ENCODE peak calls at places on chromosomes 5 and 9, in eight cellular contexts. One of them, this sample, is unnamed.
A peak's percentile ranks its signal among the peaks of the same experiment; 100 is the strongest.

GRCh38 chr5:113451797-113452196 is 17.0 kb upstream of the TSSK1B start:
- DNase-seq in mammary epithelial cell: peak; percentile 3
- DNase-seq in brain microvascular endothelial cell: no peak
- DNase-seq in activated effector memory CD4-positive, alpha-beta T cell treated with anti-CD3 and anti-CD28 coated beads, Interleukin-2, amount 50 U/mL, for 16 hours: no peak
- DNase-seq in KBM-7: no peak
- DNase-seq in activated CD8-positive, alpha-beta memory T cell treated with anti-CD3 and anti-CD28 coated beads, Interleukin-2, amount 50 U/mL, for 4 hours: no peak
- DNase-seq in NCI-H460: no peak
- DNase-seq in T follicular helper cell: no peak
- DNase-seq in this sample: no peak

GRCh38 chr5:88884435-88884877 is 1.5 kb upstream of the MEF2C start:
- DNase-seq in KBM-7: peak; percentile 83
- DNase-seq in mammary epithelial cell: no peak
- DNase-seq in NCI-H460: no peak
- DNase-seq in activated CD8-positive, alpha-beta memory T cell treated with anti-CD3 and anti-CD28 coated beads, Interleukin-2, amount 50 U/mL, for 4 hours: no peak
- DNase-seq in T follicular helper cell: no peak
- DNase-seq in activated effector memory CD4-positive, alpha-beta T cell treated with anti-CD3 and anti-CD28 coated beads, Interleukin-2, amount 50 U/mL, for 16 hours: no peak
- DNase-seq in brain microvascular endothelial cell: no peak
- DNase-seq in this sample: no peak

GRCh38 chr5:37501152-37501551 is 122.0 kb downstream of the WDR70 start:
- DNase-seq in activated effector memory CD4-positive, alpha-beta T cell treated with anti-CD3 and anti-CD28 coated beads, Interleukin-2, amount 50 U/mL, for 16 hours: no peak
- DNase-seq in T follicular helper cell: no peak
- DNase-seq in brain microvascular endothelial cell: no peak
- DNase-seq in KBM-7: no peak
- DNase-seq in activated CD8-positive, alpha-beta memory T cell treated with anti-CD3 and anti-CD28 coated beads, Interleukin-2, amount 50 U/mL, for 4 hours: no peak
- DNase-seq in NCI-H460: no peak
- DNase-seq in mammary epithelial cell: no peak
- DNase-seq in this sample: no peak

GRCh38 chr5:103587185-103587748 is 24.7 kb upstream of the NUDT12 start:
- DNase-seq in activated CD8-positive, alpha-beta memory T cell treated with anti-CD3 and anti-CD28 coated beads, Interleukin-2, amount 50 U/mL, for 4 hours: no peak
- DNase-seq in brain microvascular endothelial cell: no peak
- DNase-seq in KBM-7: peak; percentile 42
- DNase-seq in NCI-H460: peak; percentile 33
- DNase-seq in activated effector memory CD4-positive, alpha-beta T cell treated with anti-CD3 and anti-CD28 coated beads, Interleukin-2, amount 50 U/mL, for 16 hours: no peak
- DNase-seq in mammary epithelial cell: peak; percentile 6
- DNase-seq in T follicular helper cell: no peak
- DNase-seq in this sample: no peak

GRCh38 chr5:151202381-151203139 is 21.3 kb downstream of the CCDC69 start:
- DNase-seq in NCI-H460: peak; percentile 5
- DNase-seq in activated CD8-positive, alpha-beta memory T cell treated with anti-CD3 and anti-CD28 coated beads, Interleukin-2, amount 50 U/mL, for 4 hours: peak; percentile 42
- DNase-seq in KBM-7: no peak
- DNase-seq in mammary epithelial cell: peak; percentile 88
- DNase-seq in brain microvascular endothelial cell: peak; percentile 40
- DNase-seq in activated effector memory CD4-positive, alpha-beta T cell treated with anti-CD3 and anti-CD28 coated beads, Interleukin-2, amount 50 U/mL, for 16 hours: peak; percentile 78
- DNase-seq in T follicular helper cell: no peak
- DNase-seq in this sample: peak; percentile 55

GRCh38 chr9:100430286-100430940 is 3.5 kb downstream of the MSANTD3 start:
- DNase-seq in KBM-7: no peak
- DNase-seq in activated effector memory CD4-positive, alpha-beta T cell treated with anti-CD3 and anti-CD28 coated beads, Interleukin-2, amount 50 U/mL, for 16 hours: no peak
- DNase-seq in mammary epithelial cell: no peak
- DNase-seq in T follicular helper cell: no peak
- DNase-seq in activated CD8-positive, alpha-beta memory T cell treated with anti-CD3 and anti-CD28 coated beads, Interleukin-2, amount 50 U/mL, for 4 hours: no peak
- DNase-seq in NCI-H460: no peak
- DNase-seq in brain microvascular endothelial cell: no peak
- DNase-seq in this sample: no peak

GRCh38 chr9:34114436-34114835 is 12.1 kb downstream of the DCAF12 start:
- DNase-seq in activated effector memory CD4-positive, alpha-beta T cell treated with anti-CD3 and anti-CD28 coated beads, Interleukin-2, amount 50 U/mL, for 16 hours: no peak
- DNase-seq in KBM-7: no peak
- DNase-seq in NCI-H460: no peak
- DNase-seq in activated CD8-positive, alpha-beta memory T cell treated with anti-CD3 and anti-CD28 coated beads, Interleukin-2, amount 50 U/mL, for 4 hours: no peak
- DNase-seq in T follicular helper cell: no peak
- DNase-seq in mammary epithelial cell: no peak
- DNase-seq in brain microvascular endothelial cell: no peak
- DNase-seq in this sample: no peak

GRCh38 chr9:366620-367019 is 152.0 kb downstream of the DOCK8 start:
- DNase-seq in brain microvascular endothelial cell: no peak
- DNase-seq in NCI-H460: no peak
- DNase-seq in KBM-7: no peak
- DNase-seq in activated effector memory CD4-positive, alpha-beta T cell treated with anti-CD3 and anti-CD28 coated beads, Interleukin-2, amount 50 U/mL, for 16 hours: no peak
- DNase-seq in activated CD8-positive, alpha-beta memory T cell treated with anti-CD3 and anti-CD28 coated beads, Interleukin-2, amount 50 U/mL, for 4 hours: no peak
- DNase-seq in mammary epithelial cell: no peak
- DNase-seq in T follicular helper cell: no peak
- DNase-seq in this sample: no peak

GRCh38 chr5:132013711-132014110 is 2.3 kb upstream of the ACSL6 start:
- DNase-seq in activated CD8-positive, alpha-beta memory T cell treated with anti-CD3 and anti-CD28 coated beads, Interleukin-2, amount 50 U/mL, for 4 hours: no peak
- DNase-seq in KBM-7: no peak
- DNase-seq in NCI-H460: no peak
- DNase-seq in activated effector memory CD4-positive, alpha-beta T cell treated with anti-CD3 and anti-CD28 coated beads, Interleukin-2, amount 50 U/mL, for 16 hours: peak; percentile 37
- DNase-seq in brain microvascular endothelial cell: no peak
- DNase-seq in T follicular helper cell: no peak
- DNase-seq in mammary epithelial cell: peak; percentile 40
- DNase-seq in this sample: no peak

GRCh38 chr9:121889990-121890563 is 203.0 kb downstream of the TTLL11 start:
- DNase-seq in KBM-7: no peak
- DNase-seq in mammary epithelial cell: no peak
- DNase-seq in brain microvascular endothelial cell: peak; percentile 30
- DNase-seq in activated effector memory CD4-positive, alpha-beta T cell treated with anti-CD3 and anti-CD28 coated beads, Interleukin-2, amount 50 U/mL, for 16 hours: no peak
- DNase-seq in T follicular helper cell: no peak
- DNase-seq in NCI-H460: no peak
- DNase-seq in activated CD8-positive, alpha-beta memory T cell treated with anti-CD3 and anti-CD28 coated beads, Interleukin-2, amount 50 U/mL, for 4 hours: no peak
- DNase-seq in this sample: no peak

GRCh38 chr5:71620630-71621029 is 33.5 kb downstream of the MCCC2 start:
- DNase-seq in mammary epithelial cell: no peak
- DNase-seq in NCI-H460: no peak
- DNase-seq in activated effector memory CD4-positive, alpha-beta T cell treated with anti-CD3 and anti-CD28 coated beads, Interleukin-2, amount 50 U/mL, for 16 hours: no peak
- DNase-seq in brain microvascular endothelial cell: no peak
- DNase-seq in KBM-7: no peak
- DNase-seq in T follicular helper cell: no peak
- DNase-seq in activated CD8-positive, alpha-beta memory T cell treated with anti-CD3 and anti-CD28 coated beads, Interleukin-2, amount 50 U/mL, for 4 hours: no peak
- DNase-seq in this sample: no peak

This sample was measured in pulmonary artery endothelial cell.